ENCODE peak calls at places on chromosomes 5 and 9, in four cellular contexts. One of them, this sample, is unnamed.

GRCh38 chr9:86946712-86947145 is 577 bp downstream of the GAS1 start:
- DNase-seq in HepG2: no peak
- DNase-seq in K562: no peak
- DNase-seq in GM12878: no peak
- DNase-seq in this sample: no peak

GRCh38 chr5:129499208-129499852 is 39.2 kb downstream of the ADAMTS19 start:
- DNase-seq in HepG2: no peak
- DNase-seq in K562: no peak
- DNase-seq in GM12878: no peak
- DNase-seq in this sample: no peak

GRCh38 chr9:93869863-93870262 is 85.3 kb downstream of the BARX1 start:
- DNase-seq in HepG2: no peak
- DNase-seq in K562: no peak
- DNase-seq in GM12878: no peak
- DNase-seq in this sample: no peak

GRCh38 chr9:95605826-95606555 is 89.2 kb upstream of the PTCH1 start:
- DNase-seq in HepG2: no peak
- DNase-seq in K562: no peak
- DNase-seq in GM12878: no peak
- DNase-seq in this sample: peak; percentile 34

GRCh38 chr5:180799902-180800801 is 2.5 kb downstream of the MGAT1 start:
- DNase-seq in HepG2: no peak
- DNase-seq in K562: no peak
- DNase-seq in GM12878: no peak
- DNase-seq in this sample: no peak

GRCh38 chr5:150235548-150235895 is 45.7 kb downstream of the SLC6A7 start:
- DNase-seq in HepG2: no peak
- DNase-seq in K562: no peak
- DNase-seq in GM12878: no peak
- DNase-seq in this sample: no peak

GRCh38 chr9:114895605-114896004 is 34.8 kb downstream of the TNFSF8 start:
- DNase-seq in HepG2: no peak
- DNase-seq in K562: no peak
- DNase-seq in GM12878: no peak
- DNase-seq in this sample: no peak

GRCh38 chr5:137085206-137085605 is 413.9 kb downstream of the SPOCK1 start:
- DNase-seq in HepG2: no peak
- DNase-seq in K562: no peak
- DNase-seq in GM12878: no peak
- DNase-seq in this sample: no peak

DNA sequence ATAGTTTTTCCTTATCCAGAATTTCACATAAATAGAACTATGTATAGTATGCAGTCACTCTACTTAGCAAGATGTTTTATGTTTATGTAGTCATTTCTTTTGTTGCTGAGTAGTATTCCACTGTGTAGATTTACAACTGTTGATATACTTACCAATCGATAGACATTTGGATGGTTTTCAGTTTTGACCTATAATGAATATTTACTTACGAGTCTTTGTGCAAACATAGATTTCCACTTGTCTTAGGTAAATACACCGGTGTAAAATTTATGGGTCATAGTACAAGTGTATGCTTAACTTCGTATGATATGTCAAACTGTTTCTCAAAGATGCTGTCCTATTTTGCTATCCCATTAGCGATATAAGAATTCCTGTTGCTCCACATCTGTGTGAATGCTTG is 19.7 kb upstream of the OR2K2 start:
- DNase-seq in HepG2: peak; percentile 89
- DNase-seq in K562: no peak
- DNase-seq in GM12878: no peak
- DNase-seq in this sample: no peak
- TF ChIP-seq TARDBP in HepG2: peak; percentile 47
- TF ChIP-seq TARDBP in K562: no peak
- TF ChIP-seq TARDBP in GM12878: no peak
- TF ChIP-seq TARDBP in this sample: no peak

DNA sequence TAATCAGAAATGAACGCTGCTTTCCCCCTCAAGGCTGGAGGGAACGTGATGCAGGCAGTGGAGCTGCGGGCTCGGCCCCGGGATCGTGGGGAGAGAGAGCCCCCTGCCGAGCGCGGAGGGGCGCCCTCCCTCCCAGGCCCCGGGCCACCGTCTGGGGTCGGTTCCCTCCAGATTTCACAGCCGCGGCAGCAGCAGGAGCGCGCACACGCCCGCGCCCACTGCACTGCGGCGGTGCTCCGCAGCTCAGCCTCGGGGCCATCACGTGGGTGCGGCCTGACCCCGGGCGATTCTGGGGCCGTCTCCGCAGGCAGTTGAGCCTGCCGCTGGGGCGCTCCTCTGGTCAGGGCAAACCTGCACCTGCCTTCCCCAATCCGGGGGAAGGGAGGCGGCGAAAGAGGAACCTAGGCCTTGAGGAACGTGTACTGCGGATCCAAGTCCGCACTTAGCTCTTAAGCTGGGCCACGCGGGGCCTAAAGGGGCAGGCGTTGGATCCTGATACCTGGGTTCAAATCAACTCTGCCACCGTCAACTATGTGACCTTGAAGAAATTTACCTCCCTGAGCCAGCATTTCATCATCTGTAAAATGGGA is 9.4 kb upstream of the DELE1 start:
- DNase-seq in HepG2: no peak
- DNase-seq in K562: peak; percentile 70
- DNase-seq in GM12878: no peak
- DNase-seq in this sample: peak; percentile 28
- TF ChIP-seq TARDBP in HepG2: no peak
- TF ChIP-seq TARDBP in K562: no peak
- TF ChIP-seq TARDBP in GM12878: no peak
- TF ChIP-seq TARDBP in this sample: no peak

GRCh38 chr9:89695441-89695891 is 90.7 kb downstream of the GADD45G start:
- DNase-seq in HepG2: no peak
- DNase-seq in K562: no peak
- DNase-seq in GM12878: no peak
- DNase-seq in this sample: no peak
- TF ChIP-seq TARDBP in HepG2: no peak
- TF ChIP-seq TARDBP in K562: no peak
- TF ChIP-seq TARDBP in GM12878: no peak
- TF ChIP-seq TARDBP in this sample: no peak

GRCh38 chr9:121192959-121193645 is 8.6 kb downstream of the RAB14 start:
- DNase-seq in HepG2: no peak
- DNase-seq in K562: no peak
- DNase-seq in GM12878: no peak
- DNase-seq in this sample: no peak
- TF ChIP-seq TARDBP in HepG2: no peak
- TF ChIP-seq TARDBP in K562: no peak
- TF ChIP-seq TARDBP in GM12878: no peak
- TF ChIP-seq TARDBP in this sample: no peak

DNA sequence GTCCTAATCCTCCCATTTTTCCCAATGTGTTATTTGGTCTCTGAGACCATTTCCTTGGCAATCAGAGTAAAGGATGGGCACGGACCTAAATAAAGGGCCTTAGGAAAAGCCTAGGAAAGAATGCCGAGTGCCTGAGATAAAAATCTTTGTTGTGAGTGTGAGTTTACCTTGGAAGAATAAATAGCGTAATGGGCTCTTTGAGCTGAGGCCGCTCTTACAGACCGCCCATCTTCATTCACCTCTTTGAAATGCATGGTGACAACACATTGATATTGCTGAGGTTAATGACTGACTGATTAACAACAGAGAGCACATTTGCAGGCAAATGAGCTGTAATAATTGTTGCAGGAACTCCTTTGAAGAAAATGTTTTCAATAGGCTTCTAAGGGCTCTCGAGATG is 1967.1 kb upstream of the WWC1 start:
- DNase-seq in HepG2: no peak
- DNase-seq in K562: no peak
- DNase-seq in GM12878: no peak
- DNase-seq in this sample: no peak
- TF ChIP-seq TARDBP in HepG2: no peak
- TF ChIP-seq TARDBP in K562: no peak
- TF ChIP-seq TARDBP in GM12878: no peak
- TF ChIP-seq TARDBP in this sample: no peak

DNA sequence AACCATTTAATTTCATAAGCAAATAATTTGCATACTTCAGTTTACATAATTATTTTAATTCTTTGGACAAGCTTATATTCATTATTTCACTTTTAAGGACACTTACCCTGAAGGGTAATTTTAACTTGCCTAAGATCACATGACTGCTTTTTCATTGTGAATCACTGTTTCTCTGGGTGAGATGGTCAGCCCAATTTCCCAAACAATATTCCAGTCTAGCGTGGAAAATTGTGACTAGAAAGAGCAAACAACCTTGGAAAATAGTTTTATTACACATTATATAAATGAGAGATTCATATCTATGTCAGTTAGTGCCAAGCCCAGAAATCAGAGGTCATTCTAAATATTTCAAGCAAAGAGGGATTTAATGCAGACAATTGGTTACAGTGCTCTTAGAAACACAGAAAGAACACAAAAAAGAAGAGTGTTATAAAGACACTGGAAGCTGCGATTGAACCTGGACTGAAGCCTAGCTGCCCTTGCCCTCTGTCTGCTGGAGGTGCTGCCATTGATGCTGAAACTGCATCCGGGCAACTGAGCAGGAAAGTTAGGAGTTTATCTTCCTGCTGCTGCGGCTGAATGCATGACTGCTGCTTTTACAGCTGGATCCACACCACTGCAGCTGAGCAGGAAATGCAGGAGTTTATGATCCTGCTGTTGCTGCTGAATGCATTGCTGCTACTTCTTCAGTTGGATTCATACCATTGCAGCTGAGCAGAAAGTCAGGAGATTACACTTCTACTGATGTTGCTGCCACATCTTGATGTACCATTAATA is 21.6 kb upstream of the JAKMIP2 start:
- DNase-seq in HepG2: no peak
- DNase-seq in K562: no peak
- DNase-seq in GM12878: no peak
- DNase-seq in this sample: no peak
- TF ChIP-seq TARDBP in HepG2: no peak
- TF ChIP-seq TARDBP in K562: no peak
- TF ChIP-seq TARDBP in GM12878: no peak
- TF ChIP-seq TARDBP in this sample: no peak

DNA sequence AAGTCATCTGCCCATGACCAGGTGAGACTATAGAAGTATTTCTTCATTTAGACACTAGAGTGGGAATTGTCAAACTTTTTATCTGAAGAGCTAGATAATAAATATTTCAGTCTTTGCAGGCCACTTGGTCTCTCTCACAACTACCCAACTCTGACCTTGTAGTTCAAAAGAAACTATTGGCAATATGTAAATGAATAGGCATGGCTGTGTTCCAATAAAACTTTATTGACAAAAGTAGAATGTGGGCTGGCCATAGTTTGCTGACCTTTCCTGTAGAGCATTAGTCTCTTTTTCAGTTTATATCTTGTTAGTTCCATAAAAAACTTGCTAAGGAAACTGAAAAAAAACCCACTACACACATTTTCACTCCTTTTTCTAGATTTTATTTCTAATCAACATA is 535.5 kb downstream of the PRR16 start:
- DNase-seq in HepG2: no peak
- DNase-seq in K562: no peak
- DNase-seq in GM12878: no peak
- DNase-seq in this sample: no peak
- TF ChIP-seq TARDBP in HepG2: no peak
- TF ChIP-seq TARDBP in K562: no peak
- TF ChIP-seq TARDBP in GM12878: no peak
- TF ChIP-seq TARDBP in this sample: no peak

GRCh38 chr5:56359809-56360685 is 126.9 kb upstream of the ANKRD55 start:
- DNase-seq in HepG2: peak; percentile 35
- DNase-seq in K562: no peak
- DNase-seq in GM12878: no peak
- DNase-seq in this sample: no peak

GRCh38 chr5:56358046-56358445 is 124.9 kb upstream of the ANKRD55 start:
- DNase-seq in HepG2: peak; percentile 25
- DNase-seq in K562: no peak
- DNase-seq in GM12878: no peak
- DNase-seq in this sample: no peak

GRCh38 chr5:56357426-56357825 is 124.3 kb upstream of the ANKRD55 start:
- DNase-seq in HepG2: no peak
- DNase-seq in K562: no peak
- DNase-seq in GM12878: no peak
- DNase-seq in this sample: no peak

GRCh38 chr5:56359429-56359781 is 126.3 kb upstream of the ANKRD55 start:
- DNase-seq in HepG2: no peak
- DNase-seq in K562: no peak
- DNase-seq in GM12878: no peak
- DNase-seq in this sample: no peak

GRCh38 chr5:56358703-56359428 is 125.7 kb upstream of the ANKRD55 start:
- DNase-seq in HepG2: peak; percentile 100
- DNase-seq in K562: no peak
- DNase-seq in GM12878: no peak
- DNase-seq in this sample: peak; percentile 18
- TF ChIP-seq TARDBP in HepG2: peak; percentile 67
- TF ChIP-seq TARDBP in K562: no peak
- TF ChIP-seq TARDBP in GM12878: no peak
- TF ChIP-seq TARDBP in this sample: no peak

This sample was measured in HEK293T.